ENCODE peak calls at places on chromosomes 5 and 9, in four cellular contexts. S is SK-N-SH, M is HCT116, K is HepG2. R is an unnamed sample.

GRCh38 chr5:2989517-2989916 is 238.0 kb upstream of the IRX2 start:
- DNase-seq in S (no peak), M (no peak), K (no peak), R (no peak)

GRCh38 chr5:32942225-32942989 is 231.3 kb downstream of the NPR3 start:
- DNase-seq in S (peak), M (peak), K (peak), R (no peak)

GRCh38 chr5:134769206-134769605 is 10.6 kb downstream of the DDX46 start:
- DNase-seq in S (no peak), M (no peak), K (peak), R (no peak)

GRCh38 chr9:81028504-81028903 is 660.8 kb downstream of the TLE1 start:
- DNase-seq in S (no peak), M (peak), K (peak), R (no peak)

GRCh38 chr5:120808606-120809005 is 344.5 kb downstream of the PRR16 start:
- DNase-seq in S (no peak), M (no peak), K (no peak), R (no peak)

GRCh38 chr5:32109236-32109635 is 64.9 kb downstream of the GOLPH3 start:
- DNase-seq in S (no peak), M (no peak), K (no peak), R (no peak)

GRCh38 chr5:56803894-56804293 is 11.5 kb upstream of the MAP3K1 start:
- DNase-seq in S (no peak), M (no peak), K (no peak), R (no peak)

GRCh38 chr9:33132249-33132772 is 34.8 kb downstream of the B4GALT1 start:
- DNase-seq in S (no peak), M (no peak), K (no peak), R (no peak)

GRCh38 chr9:99090366-99091130 is 14.4 kb upstream of the TGFBR1 start:
- DNase-seq in S (no peak), M (no peak), K (no peak), R (no peak)

GRCh38 chr5:91499943-91500531 is 116.9 kb upstream of the ARRDC3 start:
- DNase-seq in S (peak), M (peak), K (peak), R (peak)

GRCh38 chr9:14994738-14995137 is 84.5 kb upstream of the FREM1 start:
- DNase-seq in S (no peak), M (no peak), K (no peak), R (no peak)

GRCh38 chr5:115749016-115749415 is 67.4 kb downstream of the CDO1 start:
- DNase-seq in S (no peak), M (peak), K (no peak), R (peak)

GRCh38 chr5:76601470-76601869 is 21.7 kb downstream of the F2RL2 start:
- DNase-seq in S (peak), M (peak), K (peak), R (peak)

GRCh38 chr9:108802967-108803366 is 52.8 kb downstream of the ACTL7B start:
- DNase-seq in S (no peak), M (no peak), K (no peak), R (no peak)

GRCh38 chr9:91718071-91718470 is 232.0 kb downstream of the ROR2 start:
- DNase-seq in S (no peak), M (no peak), K (no peak), R (no peak)
- TF ChIP-seq JUND in S (no peak), M (no peak), K (no peak), R (no peak)

GRCh38 chr5:124866355-124867063 is 120.1 kb upstream of the ZNF608 start:
- DNase-seq in S (peak), M (no peak), K (no peak), R (no peak)

GRCh38 chr5:124868661-124869060 is 122.2 kb upstream of the ZNF608 start:
- DNase-seq in S (no peak), M (no peak), K (no peak), R (no peak)

GRCh38 chr5:124869481-124870033 is 123.1 kb upstream of the ZNF608 start:
- DNase-seq in S (peak), M (no peak), K (no peak), R (no peak)

GRCh38 chr5:124865603-124866354 is 119.3 kb upstream of the ZNF608 start:
- DNase-seq in S (no peak), M (no peak), K (no peak), R (no peak)

GRCh38 chr5:124867064-124867707 is 120.7 kb upstream of the ZNF608 start:
- DNase-seq in S (no peak), M (no peak), K (no peak), R (no peak)
- TF ChIP-seq JUND in S (no peak), M (no peak), K (no peak), R (no peak)

GRCh38 chr5:105929865-105930264 is 1740.9 kb downstream of the EFNA5 start:
- DNase-seq in S (no peak), M (no peak), K (no peak), R (no peak)

DNA sequence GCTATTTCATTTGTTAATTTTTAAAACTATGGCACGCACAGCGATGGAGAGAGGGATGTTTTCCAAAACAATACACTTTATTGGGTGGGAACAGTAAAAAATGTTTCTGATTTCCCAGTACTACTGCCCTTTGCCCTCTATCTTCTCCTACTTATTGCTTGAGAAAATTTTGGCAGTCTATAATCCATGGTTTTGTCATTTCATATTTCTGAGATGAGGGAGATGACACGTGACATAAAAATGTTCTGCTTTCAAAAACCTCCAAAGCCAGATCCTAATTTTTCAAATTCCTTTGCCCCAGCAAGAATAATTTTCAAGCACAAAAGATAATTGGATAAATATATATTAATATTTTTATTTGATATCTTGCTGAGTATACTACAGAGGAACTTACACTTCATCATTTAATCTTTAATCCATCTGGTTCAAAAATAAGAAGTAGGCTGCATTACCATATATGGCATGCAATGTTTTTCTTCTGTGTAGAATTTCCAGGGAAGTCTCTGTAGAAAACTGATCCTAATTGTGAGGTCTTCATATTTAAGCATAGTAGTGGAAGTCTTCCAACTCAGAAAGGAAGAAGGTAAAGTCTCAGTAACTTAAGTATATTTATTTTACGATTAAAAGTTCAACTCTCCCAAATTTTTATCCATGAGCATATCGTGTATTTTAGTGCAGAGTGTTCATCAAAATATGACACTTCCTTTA is 1738.8 kb downstream of the EFNA5 start:
- DNase-seq in S (no peak), M (no peak), K (no peak), R (no peak)
- TF ChIP-seq JUND in S (peak), M (no peak), K (no peak), R (no peak)

GRCh38 chr9:133738806-133739150 is 626 bp upstream of the SARDH start:
- DNase-seq in S (no peak), M (no peak), K (no peak), R (no peak)
- TF ChIP-seq JUND in S (no peak), M (no peak), K (no peak), R (no peak)

GRCh38 chr5:141839015-141839513 is 39.1 kb downstream of the PCDH1 start:
- DNase-seq in S (no peak), M (no peak), K (no peak), R (no peak)
- TF ChIP-seq JUND in S (no peak), M (no peak), K (no peak), R (no peak)

GRCh38 chr9:112665347-112665746 is 52.6 kb downstream of the INIP start:
- DNase-seq in S (no peak), M (no peak), K (no peak), R (peak)
- TF ChIP-seq JUND in S (no peak), M (no peak), K (no peak), R (no peak)

GRCh38 chr9:92483896-92484545 is 1.7 kb upstream of the ASPN start:
- DNase-seq in S (no peak), M (no peak), K (no peak), R (no peak)

GRCh38 chr9:92484563-92484962 is 2.3 kb upstream of the ASPN start:
- DNase-seq in S (no peak), M (no peak), K (no peak), R (no peak)

GRCh38 chr9:92482336-92482735 is at the start of gene ASPN:
- DNase-seq in S (no peak), M (no peak), K (no peak), R (no peak)

GRCh38 chr9:92480332-92480771 is 2.0 kb downstream of the ASPN start:
- DNase-seq in S (no peak), M (no peak), K (no peak), R (no peak)

DNA sequence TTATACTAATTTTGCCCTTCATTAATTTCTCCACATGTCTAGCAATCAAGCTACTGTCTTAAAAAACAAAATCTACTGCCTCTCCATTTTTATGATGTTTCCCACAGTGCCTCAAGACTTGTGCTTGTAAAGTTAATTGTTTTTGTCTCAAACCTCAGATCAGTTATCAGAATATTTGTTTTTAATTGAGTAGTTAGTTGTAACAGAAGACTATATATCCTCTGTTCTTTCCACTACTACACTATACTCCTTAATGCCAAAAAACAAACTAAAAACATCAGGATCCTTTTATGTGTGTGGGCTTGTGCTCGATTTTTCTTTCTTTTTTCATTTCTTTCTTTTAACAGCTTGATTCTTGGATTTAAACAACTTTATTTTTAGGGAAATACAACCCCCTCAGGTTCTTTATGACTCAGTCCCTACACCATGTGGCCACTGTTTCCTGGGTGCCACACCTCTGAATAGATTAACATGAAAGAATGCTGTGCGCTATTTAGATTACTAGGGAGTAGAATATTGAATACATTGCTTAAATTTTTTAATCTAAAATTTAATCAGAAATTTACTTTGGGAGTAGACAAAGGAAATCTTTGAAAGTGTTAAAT is 1.2 kb downstream of the ASPN start:
- DNase-seq in S (no peak), M (no peak), K (no peak), R (no peak)
- TF ChIP-seq JUND in S (no peak), M (no peak), K (no peak), R (no peak)

DNA sequence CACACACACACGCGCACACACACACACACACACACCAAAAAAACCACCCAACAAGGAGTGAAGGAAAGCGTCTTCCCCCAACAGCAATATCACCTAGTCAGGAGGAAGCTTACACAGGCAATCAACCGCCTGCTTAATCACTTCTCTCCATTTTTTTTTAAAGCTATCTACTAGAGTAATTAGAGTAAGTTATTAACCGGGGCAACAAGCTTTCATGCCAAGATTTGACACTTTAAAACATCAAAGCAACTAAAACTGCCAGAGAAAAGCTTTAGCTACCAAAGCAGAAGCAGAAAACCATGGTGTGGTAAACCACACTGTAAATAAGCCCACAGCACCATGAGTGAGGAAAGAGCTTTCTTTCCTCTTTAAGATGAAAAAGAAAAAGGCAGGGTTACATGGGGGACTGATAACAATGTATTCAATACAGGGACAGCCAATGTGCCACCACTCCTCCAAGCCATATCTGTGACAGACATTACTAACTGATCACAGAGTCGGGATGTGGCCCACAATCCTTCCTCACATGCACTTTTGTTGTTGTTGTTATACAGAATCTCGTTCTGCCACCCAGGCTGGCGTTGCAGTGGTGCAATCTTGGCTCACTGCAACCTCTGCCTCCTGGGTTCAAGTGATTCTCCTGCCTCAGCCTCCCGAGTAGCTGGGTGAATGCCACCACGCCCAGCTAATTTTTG is 282.1 kb downstream of the CRB2 start:
- DNase-seq in S (no peak), M (no peak), K (no peak), R (no peak)
- TF ChIP-seq JUND in S (no peak), M (no peak), K (no peak), R (no peak)

GRCh38 chr9:131733601-131734061 is 6.2 kb downstream of the RAPGEF1 start:
- DNase-seq in S (peak), M (no peak), K (no peak), R (no peak)

GRCh38 chr9:131736440-131736839 is 3.4 kb downstream of the RAPGEF1 start:
- DNase-seq in S (no peak), M (no peak), K (no peak), R (no peak)

GRCh38 chr9:131734165-131734610 is 5.7 kb downstream of the RAPGEF1 start:
- DNase-seq in S (peak), M (no peak), K (no peak), R (peak)

GRCh38 chr9:131735238-131736181 is 4.4 kb downstream of the RAPGEF1 start:
- DNase-seq in S (no peak), M (no peak), K (peak), R (no peak)

DNA sequence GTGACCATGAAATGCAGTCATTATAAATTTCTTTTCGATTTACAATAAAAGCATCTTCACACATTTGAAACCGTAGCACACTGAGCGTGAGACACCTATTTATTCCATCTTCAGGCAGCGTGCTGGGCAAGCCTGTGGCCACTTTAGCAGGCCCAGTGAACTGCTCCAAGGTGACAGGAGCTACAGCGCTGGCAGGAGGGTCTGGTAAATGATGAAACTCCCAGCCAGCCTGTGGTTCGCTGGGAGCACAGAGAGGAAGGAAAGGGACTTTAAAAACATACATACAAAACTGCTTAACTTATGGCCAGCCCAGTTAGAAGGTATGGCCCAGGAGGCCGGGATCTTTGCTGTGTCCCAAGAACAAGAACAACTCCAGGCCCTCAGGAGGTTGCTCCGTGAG is 5.1 kb downstream of the RAPGEF1 start:
- DNase-seq in S (no peak), M (no peak), K (no peak), R (no peak)
- TF ChIP-seq JUND in S (no peak), M (no peak), K (no peak), R (no peak)

GRCh38 chr5:72688926-72689325 is 127.5 kb upstream of the TNPO1 start:
- DNase-seq in S (no peak), M (no peak), K (no peak), R (no peak)

GRCh38 chr5:72695659-72696058 is 120.8 kb upstream of the TNPO1 start:
- DNase-seq in S (no peak), M (no peak), K (no peak), R (no peak)

GRCh38 chr5:72693546-72693945 is 122.9 kb upstream of the TNPO1 start:
- DNase-seq in S (no peak), M (no peak), K (no peak), R (no peak)

GRCh38 chr5:72692273-72692672 is 124.2 kb upstream of the TNPO1 start:
- DNase-seq in S (no peak), M (no peak), K (no peak), R (no peak)

GRCh38 chr5:72693001-72693442 is 123.4 kb upstream of the TNPO1 start:
- DNase-seq in S (peak), M (no peak), K (no peak), R (no peak)
- TF ChIP-seq JUND in S (no peak), M (no peak), K (no peak), R (no peak)